ENCODE peak calls at places on chromosomes 7 and 10, in eight cellular contexts. V, G, I, F, M, E, C and K are unnamed samples.

GRCh38 chr10:86182150-86182549 is 184.4 kb downstream of the GRID1 start:
- DNase-seq in V (no peak), G (no peak), I (no peak), F (no peak), M (no peak), E (no peak), C (no peak), K (no peak)

GRCh38 chr7:52838981-52839411 is 196.4 kb upstream of the POM121L12 start:
- DNase-seq in V (no peak), G (no peak), I (no peak), F (no peak), M (peak; percentile 4), E (no peak), C (no peak), K (no peak)

GRCh38 chr10:470339-471003 is 219.0 kb downstream of the DIP2C start:
- DNase-seq in V (no peak), G (no peak), I (no peak), F (no peak), M (no peak), E (no peak), C (peak; percentile 66), K (no peak)

GRCh38 chr7:8177109-8177933 is 84.6 kb downstream of the ICA1 start:
- DNase-seq in V (no peak), G (no peak), I (no peak), F (no peak), M (no peak), E (no peak), C (no peak), K (no peak)

GRCh38 chr10:2130906-2131305 is 393.6 kb upstream of the ADARB2 start:
- DNase-seq in V (no peak), G (no peak), I (no peak), F (no peak), M (no peak), E (no peak), C (no peak), K (no peak)

GRCh38 chr10:117163061-117163953 is 25.2 kb upstream of the VAX1 start:
- DNase-seq in V (no peak), G (peak; percentile 64), I (no peak), F (peak; percentile 67), M (no peak), E (no peak), C (no peak), K (peak; percentile 47)

GRCh38 chr10:115975031-115975430 is 298.0 kb downstream of the GFRA1 start:
- DNase-seq in V (no peak), G (no peak), I (no peak), F (no peak), M (no peak), E (no peak), C (no peak), K (no peak)

GRCh38 chr10:58967551-58968418 is 208.7 kb upstream of the PHYHIPL start:
- DNase-seq in V (peak; percentile 40), G (peak; percentile 74), I (no peak), F (peak; percentile 85), M (peak; percentile 90), E (peak; percentile 18), C (no peak), K (peak; percentile 68)

GRCh38 chr10:110667620-110668343 is 23.6 kb downstream of the RBM20 start:
- DNase-seq in V (no peak), G (no peak), I (no peak), F (no peak), M (no peak), E (no peak), C (no peak), K (peak; percentile 55)

GRCh38 chr10:6036861-6037321 is 25.3 kb downstream of the IL2RA start:
- DNase-seq in V (no peak), G (no peak), I (no peak), F (no peak), M (no peak), E (no peak), C (peak; percentile 38), K (no peak)

GRCh38 chr7:101168412-101169049 is 3.2 kb upstream of the VGF start:
- DNase-seq in V (no peak), G (no peak), I (no peak), F (no peak), M (peak; percentile 54), E (no peak), C (no peak), K (no peak)

GRCh38 chr7:37585064-37585463 is 98.5 kb upstream of the GPR141 start:
- DNase-seq in V (no peak), G (no peak), I (no peak), F (no peak), M (no peak), E (no peak), C (no peak), K (no peak)

GRCh38 chr7:42156541-42156865 is 80.5 kb downstream of the GLI3 start:
- DNase-seq in V (no peak), G (no peak), I (no peak), F (no peak), M (peak; percentile 42), E (no peak), C (no peak), K (no peak)

GRCh38 chr7:41705109-41705871 is 2.4 kb upstream of the INHBA start:
- DNase-seq in V (peak; percentile 90), G (peak; percentile 86), I (peak; percentile 26), F (peak; percentile 72), M (peak; percentile 94), E (peak; percentile 82), C (peak; percentile 10), K (peak; percentile 86)

GRCh38 chr7:18815261-18815840 is 302.1 kb downstream of the TWIST1 start:
- DNase-seq in V (no peak), G (no peak), I (no peak), F (no peak), M (no peak), E (no peak), C (no peak), K (no peak)

GRCh38 chr10:132637477-132638129 is 100.0 kb downstream of the INPP5A start:
- DNase-seq in V (no peak), G (peak; percentile 41), I (no peak), F (peak; percentile 42), M (peak; percentile 62), E (peak; percentile 5), C (no peak), K (peak; percentile 47)

GRCh38 chr10:31358688-31359330 is 39.8 kb downstream of the ZEB1 start:
- DNase-seq in V (no peak), G (no peak), I (no peak), F (no peak), M (no peak), E (no peak), C (no peak), K (no peak)

GRCh38 chr10:97708976-97709745 is 4.4 kb upstream of the MARVELD1 start:
- DNase-seq in V (peak; percentile 66), G (peak; percentile 57), I (peak; percentile 26), F (peak; percentile 65), M (peak; percentile 57), E (peak; percentile 59), C (no peak), K (peak; percentile 71)